ENCODE peak calls at places on chromosomes 4 and X, in five cellular contexts. V is endothelial cell of umbilical vein, B is GM23338, L is transverse colon, M is SK-N-SH. F is an unnamed sample.
A peak's percentile ranks its signal among the peaks of the same experiment; 100 is the strongest.

GRCh38 chr4:184937745-184938144 is 80.5 kb upstream of the HELT start:
- DNase-seq in B (peak; percentile 34), L (peak; percentile 15), V (no peak), M (peak; percentile 85), F (no peak)

GRCh38 chrX:83535417-83536244 is 27.5 kb downstream of the POU3F4 start:
- DNase-seq in L (no peak), M (no peak), V (no peak), B (no peak), F (no peak)

GRCh38 chr4:185559913-185560281 is 24.6 kb upstream of the PDLIM3 start:
- DNase-seq in M (no peak), L (no peak), B (no peak), V (peak; percentile 82), F (peak; percentile 47)

GRCh38 chr4:181766061-181766460 is 477.1 kb upstream of the TENM3 start:
- DNase-seq in B (no peak), M (no peak), V (no peak), L (no peak), F (no peak)

GRCh38 chrX:72100824-72101351 is 30.8 kb downstream of the RTL5 start:
- DNase-seq in B (no peak), M (no peak), L (peak; percentile 41), V (no peak), F (peak; percentile 43)

GRCh38 chrX:81779701-81780100 is 577.8 kb downstream of the SH3BGRL start:
- DNase-seq in L (no peak), M (no peak), B (no peak), V (no peak), F (no peak)

GRCh38 chr4:74608151-74608949 is 163.4 kb downstream of the AREG start:
- DNase-seq in V (no peak), M (no peak), B (no peak), L (no peak), F (no peak)

GRCh38 chrX:68725966-68726365 is 78.5 kb downstream of the STARD8 start:
- DNase-seq in L (no peak), B (no peak), M (no peak), V (no peak), F (peak; percentile 5)

GRCh38 chr4:104418313-104418712 is 76.4 kb downstream of the CXXC4 start:
- DNase-seq in L (no peak), V (no peak), M (no peak), B (no peak), F (no peak)

GRCh38 chr4:23921447-23921845 is 31.6 kb upstream of the PPARGC1A start:
- DNase-seq in L (no peak), M (no peak), B (no peak), V (no peak), F (no peak)

GRCh38 chrX:13967636-13968035 is 62.1 kb downstream of the GEMIN8 start:
- DNase-seq in M (no peak), L (no peak), V (no peak), B (no peak), F (no peak)
- TF ChIP-seq POLR2AphosphoS5 in M (no peak), L (no peak), V (no peak), B (no peak), F (no peak)

GRCh38 chr4:38868055-38868965 is 704 bp downstream of the FAM114A1 start:
- DNase-seq in B (peak; percentile 44), L (peak; percentile 57), V (peak; percentile 61), M (no peak), F (peak; percentile 33)
- TF ChIP-seq POLR2AphosphoS5 in B (no peak), L (peak; percentile 51), V (peak; percentile 38), M (no peak), F (no peak)

GRCh38 chrX:102858826-102859627 is 78.0 kb upstream of the RAB40AL start:
- DNase-seq in M (no peak), L (no peak), B (peak; percentile 28), V (no peak), F (no peak)
- TF ChIP-seq POLR2AphosphoS5 in M (no peak), L (no peak), B (no peak), V (no peak), F (no peak)

GRCh38 chr4:2745981-2746806 is 9.9 kb downstream of the TNIP2 start:
- DNase-seq in M (no peak), V (peak; percentile 54), B (no peak), L (peak; percentile 39), F (peak; percentile 44)
- TF ChIP-seq POLR2AphosphoS5 in M (no peak), V (no peak), B (no peak), L (no peak), F (no peak)

F was measured in stomach.